ENCODE peak calls at places on chromosomes 11 and 22, in eight cellular contexts. N, F, B, Q, A, L, X and V are unnamed samples.

GRCh38 chr22:26436903-26437515 is 7.9 kb downstream of the ASPHD2 start:
- DNase-seq in N (no peak), F (no peak), B (no peak), Q (no peak), A (no peak), L (no peak), X (peak), V (no peak)

GRCh38 chr22:38706101-38706884 is 549 bp downstream of the GTPBP1 start:
- DNase-seq in N (peak), F (peak), B (peak), Q (peak), A (peak), L (no peak), X (peak), V (no peak)

GRCh38 chr11:1761857-1762536 is 1.7 kb downstream of the CTSD start:
- DNase-seq in N (no peak), F (no peak), B (no peak), Q (no peak), A (peak), L (no peak), X (no peak), V (no peak)

GRCh38 chr22:30874431-30875370 is 93.9 kb downstream of the MORC2 start:
- DNase-seq in N (no peak), F (no peak), B (no peak), Q (no peak), A (no peak), L (no peak), X (no peak), V (no peak)

GRCh38 chr11:77205467-77206263 is 77.6 kb downstream of the MYO7A start:
- DNase-seq in N (no peak), F (no peak), B (peak), Q (no peak), A (peak), L (no peak), X (no peak), V (no peak)

GRCh38 chr11:69371731-69372588 is 78.0 kb downstream of the MYEOV start:
- DNase-seq in N (peak), F (peak), B (no peak), Q (peak), A (no peak), L (no peak), X (peak), V (no peak)

GRCh38 chr11:78188012-78188808 is at the start of gene KCTD21:
- DNase-seq in N (peak), F (peak), B (peak), Q (peak), A (peak), L (peak), X (peak), V (peak)

GRCh38 chr11:1516273-1517067 is 29.9 kb upstream of the MOB2 start:
- DNase-seq in N (no peak), F (no peak), B (no peak), Q (no peak), A (peak), L (no peak), X (no peak), V (no peak)

GRCh38 chr11:64810891-64811272 is 531 bp upstream of the MEN1 start:
- DNase-seq in N (peak), F (peak), B (peak), Q (no peak), A (peak), L (no peak), X (peak), V (no peak)

GRCh38 chr11:44978961-44979331 is 28.3 kb upstream of the TP53I11 start:
- DNase-seq in N (no peak), F (no peak), B (no peak), Q (no peak), A (peak), L (no peak), X (peak), V (no peak)

GRCh38 chr11:92916299-92916698 is 53.2 kb upstream of the MTNR1B start:
- DNase-seq in N (no peak), F (no peak), B (no peak), Q (no peak), A (no peak), L (no peak), X (no peak), V (no peak)

GRCh38 chr11:65594991-65595920 is at the start of gene KCNK7:
- DNase-seq in N (no peak), F (no peak), B (no peak), Q (no peak), A (peak), L (no peak), X (no peak), V (no peak)

GRCh38 chr11:65366340-65366773 is 11.8 kb downstream of the TIGD3 start:
- DNase-seq in N (no peak), F (peak), B (peak), Q (no peak), A (no peak), L (peak), X (no peak), V (peak)

GRCh38 chr11:48093323-48093722 is 113.0 kb downstream of the PTPRJ start:
- DNase-seq in N (no peak), F (no peak), B (no peak), Q (no peak), A (no peak), L (no peak), X (no peak), V (no peak)

GRCh38 chr11:64865286-64866172 is 12.9 kb downstream of the EHD1 start:
- DNase-seq in N (peak), F (no peak), B (peak), Q (no peak), A (no peak), L (no peak), X (no peak), V (peak)

GRCh38 chr11:83004855-83005556 is 66.7 kb downstream of the RAB30 start:
- DNase-seq in N (no peak), F (no peak), B (no peak), Q (no peak), A (no peak), L (no peak), X (no peak), V (no peak)
- H3K4me3 ChIP-seq in N (no peak), F (no peak), B (no peak), Q (no peak), A (no peak), L (no peak), X (no peak), V (no peak)

GRCh38 chr11:112856133-112856532 is 105.1 kb upstream of the NCAM1 start:
- DNase-seq in N (no peak), F (no peak), B (no peak), Q (no peak), A (no peak), L (no peak), X (no peak), V (no peak)

GRCh38 chr11:112856591-112856990 is 104.6 kb upstream of the NCAM1 start:
- DNase-seq in N (no peak), F (no peak), B (no peak), Q (no peak), A (no peak), L (no peak), X (no peak), V (no peak)

GRCh38 chr11:112847568-112847967 is 113.7 kb upstream of the NCAM1 start:
- DNase-seq in N (no peak), F (no peak), B (no peak), Q (no peak), A (no peak), L (no peak), X (no peak), V (no peak)

DNA sequence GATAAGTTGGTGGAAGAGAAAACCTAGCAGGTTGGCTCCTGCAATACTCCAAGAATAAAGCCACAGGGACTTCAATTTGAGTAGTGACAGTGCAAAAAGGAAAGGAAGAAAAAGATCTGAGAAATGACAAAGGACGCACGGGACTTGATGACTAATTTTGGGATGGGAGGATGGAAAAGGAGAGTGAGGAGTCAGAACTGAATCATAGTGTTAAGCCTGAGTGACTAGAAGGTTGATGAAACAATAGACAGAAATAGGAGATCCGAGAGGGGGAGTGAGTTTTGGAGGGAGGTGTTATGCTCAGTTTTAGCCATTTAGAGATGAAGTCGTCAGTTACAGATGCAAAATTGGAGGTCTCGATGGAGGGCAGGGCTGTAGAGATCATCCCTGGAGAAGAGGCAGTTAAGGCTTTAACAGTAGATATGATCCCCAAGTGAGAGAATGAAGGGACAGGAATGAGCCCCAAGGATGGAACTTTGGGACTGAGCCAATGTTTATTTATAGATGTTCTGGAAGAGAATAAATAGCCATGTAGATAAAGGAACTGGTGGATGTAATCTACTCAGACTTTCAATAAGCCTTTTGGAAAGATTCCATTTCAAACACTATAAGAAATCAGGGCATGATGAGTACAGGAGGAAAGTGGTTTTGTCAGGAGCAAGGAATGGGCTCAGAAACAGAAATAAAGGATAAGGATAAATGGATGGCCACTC is 108.9 kb upstream of the NCAM1 start:
- DNase-seq in N (no peak), F (no peak), B (no peak), Q (no peak), A (no peak), L (no peak), X (no peak), V (no peak)
- TF ChIP-seq CTCF in N (no peak), F (no peak), B (no peak), Q (no peak), A (no peak), L (no peak), X (no peak), V (no peak)

GRCh38 chr11:46238967-46239800 is 38.3 kb upstream of the CREB3L1 start:
- DNase-seq in N (peak), F (peak), B (peak), Q (peak), A (peak), L (peak), X (peak), V (peak)

GRCh38 chr11:46235777-46236688 is 41.4 kb upstream of the CREB3L1 start:
- DNase-seq in N (no peak), F (no peak), B (no peak), Q (no peak), A (no peak), L (no peak), X (no peak), V (no peak)

GRCh38 chr11:46238078-46238966 is 39.1 kb upstream of the CREB3L1 start:
- DNase-seq in N (peak), F (peak), B (no peak), Q (no peak), A (peak), L (no peak), X (peak), V (no peak)

GRCh38 chr11:46236918-46237247 is 40.6 kb upstream of the CREB3L1 start:
- DNase-seq in N (no peak), F (no peak), B (no peak), Q (no peak), A (no peak), L (no peak), X (no peak), V (no peak)

DNA sequence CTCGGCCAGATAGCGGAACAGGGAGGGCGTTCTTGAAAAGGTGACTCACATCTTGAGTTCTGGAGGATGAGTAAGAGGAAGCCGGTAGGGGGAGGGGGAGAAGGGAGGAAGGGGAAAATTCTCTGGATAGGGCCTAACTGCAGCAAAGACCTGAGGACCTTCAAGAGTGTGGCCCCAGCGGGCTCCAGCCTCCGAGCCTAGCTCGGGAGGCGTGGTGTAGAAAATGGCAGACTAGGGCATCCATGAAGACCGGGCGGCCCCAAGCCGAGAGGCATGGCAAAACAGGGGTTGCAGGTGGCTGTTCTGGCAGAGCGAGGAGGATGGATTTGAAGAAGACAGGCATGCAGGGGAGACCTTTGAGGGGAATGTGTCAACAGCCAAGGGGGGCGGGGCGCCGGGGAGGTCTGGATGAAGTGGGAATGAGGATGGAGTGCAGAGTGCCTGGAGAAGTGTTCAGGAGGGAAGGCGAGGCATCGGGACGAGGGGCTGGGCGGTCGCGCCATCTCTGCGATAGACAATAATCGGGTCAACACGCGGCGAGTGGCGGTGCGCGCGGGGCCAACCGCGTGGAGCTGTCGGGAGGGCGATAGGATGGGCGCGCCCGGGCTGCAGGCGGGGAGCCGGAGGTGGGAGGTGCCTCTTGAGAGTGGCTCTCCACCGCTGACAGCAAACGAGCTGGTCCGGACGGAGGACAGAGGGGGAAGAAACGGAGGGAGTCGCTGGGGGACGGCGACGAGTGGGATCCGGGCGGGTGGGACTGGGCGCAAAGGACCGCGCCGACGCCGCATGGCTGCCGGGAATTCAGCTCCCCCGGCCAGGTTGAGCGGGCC is 40.0 kb upstream of the CREB3L1 start:
- DNase-seq in N (no peak), F (peak), B (no peak), Q (no peak), A (peak), L (peak), X (peak), V (no peak)
- H3K4me3 ChIP-seq in N (peak), F (peak), B (peak), Q (peak), A (peak), L (peak), X (peak), V (peak)

GRCh38 chr11:17867346-17867745 is 132.8 kb downstream of the KCNC1 start:
- DNase-seq in N (no peak), F (no peak), B (no peak), Q (no peak), A (no peak), L (no peak), X (no peak), V (no peak)
- TF ChIP-seq CTCF in N (no peak), F (no peak), B (no peak), Q (no peak), A (no peak), L (no peak), X (no peak), V (no peak)

GRCh38 chr11:29171350-29171950 is 845.4 kb downstream of the KCNA4 start:
- DNase-seq in N (no peak), F (no peak), B (no peak), Q (no peak), A (no peak), L (no peak), X (no peak), V (no peak)
- H3K4me3 ChIP-seq in N (no peak), F (no peak), B (no peak), Q (no peak), A (no peak), L (no peak), X (no peak), V (no peak)

DNA sequence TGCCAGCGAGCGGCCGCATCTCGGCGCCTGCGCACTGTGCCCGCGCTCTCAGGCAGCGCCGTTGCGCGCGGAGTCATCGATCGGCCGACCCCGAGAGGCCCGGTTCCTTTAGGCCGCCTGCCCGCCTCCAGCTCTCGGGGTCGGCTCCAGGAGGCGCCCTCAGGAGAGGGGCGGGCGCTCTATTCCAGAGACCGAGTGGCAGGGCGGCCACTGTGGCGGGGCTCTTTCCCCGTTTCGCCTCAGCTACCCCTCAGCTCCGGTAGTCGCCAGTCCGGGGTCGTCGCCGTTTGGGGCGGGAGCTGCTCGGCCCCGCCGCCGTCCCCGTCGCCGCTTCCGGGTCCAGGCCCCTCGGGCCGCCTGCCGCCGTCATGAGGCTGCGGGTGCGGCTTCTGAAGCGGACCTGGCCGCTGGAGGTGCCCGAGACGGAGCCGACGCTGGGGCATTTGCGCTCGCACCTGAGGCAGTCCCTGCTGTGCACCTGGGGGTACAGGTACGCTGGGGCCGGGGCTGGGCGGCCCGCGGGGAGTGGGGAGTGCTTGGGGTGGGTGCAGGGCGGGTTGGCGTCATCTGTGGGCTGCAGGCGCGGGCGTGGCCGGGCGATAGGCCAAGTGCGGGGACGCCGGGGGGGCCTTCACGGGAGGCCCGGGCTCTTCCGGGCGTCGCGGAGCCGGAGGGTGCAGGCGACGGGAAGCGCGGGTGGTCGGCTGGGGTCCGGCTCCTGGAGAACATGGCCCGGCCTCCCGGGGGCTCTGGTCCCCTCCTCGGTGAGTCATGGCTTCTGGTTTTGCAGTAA is at the start of gene FBXO7:
- DNase-seq in N (peak), F (peak), B (peak), Q (peak), A (peak), L (peak), X (peak), V (no peak)
- TF ChIP-seq CTCF in N (peak), F (peak), B (peak), Q (peak), A (peak), L (no peak), X (no peak), V (no peak)

GRCh38 chr11:112167145-112167544 is at the start of gene TEX12:
- DNase-seq in N (no peak), F (no peak), B (no peak), Q (no peak), A (no peak), L (no peak), X (no peak), V (no peak)
- H3K4me3 ChIP-seq in N (no peak), F (no peak), B (no peak), Q (no peak), A (no peak), L (no peak), X (no peak), V (no peak)

GRCh38 chr11:112073941-112074811 is at the start of the genes NKAPD1 and PIH1D2:
- DNase-seq in N (peak), F (peak), B (peak), Q (peak), A (peak), L (peak), X (peak), V (peak)
- TF ChIP-seq CTCF in N (no peak), F (no peak), B (no peak), Q (no peak), A (no peak), L (no peak), X (no peak), V (no peak)